ENCODE peak calls at places on chromosomes 6 and 20, in five cellular contexts. B, A, W, X and R are unnamed samples.

GRCh38 chr20:61118429-61119224 is 133.4 kb upstream of the CDH4 start:
- DNase-seq in W (no peak), A (peak; percentile 32), B (no peak), X (no peak), R (no peak)

GRCh38 chr6:144286503-144287393 is 1.6 kb downstream of the UTRN start:
- DNase-seq in B (peak; percentile 80), W (no peak), X (peak; percentile 83), A (peak; percentile 83), R (peak; percentile 80)

GRCh38 chr6:113182370-113183141 is 674.6 kb upstream of the MARCKS start:
- DNase-seq in X (no peak), A (peak; percentile 41), B (no peak), W (peak; percentile 80), R (no peak)

GRCh38 chr6:114096553-114097172 is 125.7 kb upstream of the HDAC2 start:
- DNase-seq in X (peak; percentile 44), W (no peak), A (no peak), B (no peak), R (no peak)

GRCh38 chr6:36120979-36121706 is 9.2 kb upstream of the MAPK13 start:
- DNase-seq in W (no peak), B (peak; percentile 71), X (peak; percentile 26), A (no peak), R (peak; percentile 82)

GRCh38 chr6:157648561-157648960 is 174.5 kb upstream of the SNX9 start:
- DNase-seq in X (no peak), B (peak; percentile 52), A (no peak), W (no peak), R (no peak)

GRCh38 chr6:77034161-77034560 is 429.1 kb downstream of the HTR1B start:
- DNase-seq in B (no peak), A (peak; percentile 67), W (no peak), X (no peak), R (no peak)

GRCh38 chr6:31575335-31575901 is at the start of gene TNF:
- DNase-seq in X (peak; percentile 44), B (peak; percentile 71), A (no peak), W (no peak), R (peak; percentile 72)

GRCh38 chr20:32997431-32997830 is 6.8 kb downstream of the SUN5 start:
- DNase-seq in X (no peak), A (no peak), W (no peak), B (no peak), R (no peak)

GRCh38 chr20:56518126-56518525 is 6.4 kb upstream of the FAM209A start:
- DNase-seq in B (peak; percentile 25), A (no peak), X (no peak), W (no peak), R (no peak)

GRCh38 chr20:8535403-8536003 is 403.4 kb downstream of the PLCB1 start:
- DNase-seq in A (no peak), X (no peak), B (no peak), W (no peak), R (no peak)

GRCh38 chr6:105485456-105485855 is 82.6 kb upstream of the PREP start:
- DNase-seq in W (no peak), X (no peak), B (no peak), A (no peak), R (no peak)

GRCh38 chr6:16321826-16322225 is 83.4 kb downstream of the GMPR start:
- DNase-seq in B (no peak), X (no peak), W (no peak), A (no peak), R (no peak)

GRCh38 chr20:17339000-17339399 is 112.2 kb downstream of the PCSK2 start:
- DNase-seq in W (no peak), B (no peak), X (no peak), A (no peak), R (no peak)

GRCh38 chr20:43725666-43726065 is 1.1 kb downstream of the GTSF1L start:
- DNase-seq in B (no peak), A (no peak), W (no peak), X (no peak), R (no peak)

GRCh38 chr20:62535964-62536363 is 60.2 kb upstream of the GATA5 start:
- DNase-seq in X (peak; percentile 64), A (no peak), B (no peak), W (no peak), R (no peak)

GRCh38 chr20:64102647-64103354 is 4.6 kb downstream of the NPBWR2 start:
- DNase-seq in W (no peak), A (no peak), B (no peak), X (peak; percentile 90), R (peak; percentile 45)

GRCh38 chr6:35415065-35415880 is 36.9 kb upstream of the FANCE start:
- DNase-seq in A (peak; percentile 83), B (peak; percentile 81), X (peak; percentile 85), W (no peak), R (peak; percentile 73)

GRCh38 chr6:83459663-83460062 is 28.8 kb upstream of the ME1 start:
- DNase-seq in X (no peak), B (no peak), W (no peak), A (no peak), R (no peak)

GRCh38 chr6:137717074-137718073 is 149.7 kb upstream of the TNFAIP3 start:
- DNase-seq in W (no peak), A (no peak), X (no peak), B (no peak), R (no peak)

GRCh38 chr6:145836767-145837166 is 22.2 kb upstream of the FBXO30 start:
- DNase-seq in B (no peak), A (no peak), W (no peak), X (no peak), R (no peak)
- H3K4me3 ChIP-seq in B (no peak overlapping the region), A (no peak overlapping the region), W (no peak overlapping the region), X (no peak overlapping the region), R (no peak overlapping the region)

DNA sequence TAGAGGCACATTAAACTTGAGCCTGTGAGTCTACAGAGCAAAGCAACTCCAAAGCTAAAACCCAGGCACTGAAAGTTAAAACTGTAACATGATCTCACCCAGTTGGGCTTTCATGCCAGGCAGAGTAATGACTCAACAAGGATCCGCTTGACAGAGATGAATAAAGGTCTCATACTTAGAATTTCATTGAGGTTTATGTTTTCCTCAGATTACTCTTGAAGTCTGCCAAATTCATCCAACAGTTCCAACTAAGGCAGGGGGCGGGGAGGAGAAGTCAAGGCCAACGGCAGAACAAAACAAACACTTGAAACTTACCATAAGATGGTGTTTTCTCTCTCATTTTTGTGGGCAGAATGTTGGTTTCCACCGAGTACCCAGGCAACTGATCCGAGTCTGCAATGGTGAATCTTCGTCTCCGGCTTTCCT is 54.0 kb upstream of the IPCEF1 start:
- DNase-seq in B (peak; percentile 74), A (peak; percentile 91), X (no peak), W (peak; percentile 92), R (no peak)
- H3K4me3 ChIP-seq in B (no peak overlapping the region), A (no peak overlapping the region), X (no peak overlapping the region), W (peak overlapping the region; percentile 3), R (no peak overlapping the region)

GRCh38 chr6:41643899-41644269 is 5.6 kb downstream of the MDFI start:
- DNase-seq in X (no peak), B (peak; percentile 21), W (no peak), A (no peak), R (peak; percentile 28)

GRCh38 chr6:41641352-41641925 is 3.2 kb downstream of the MDFI start:
- DNase-seq in B (no peak), W (no peak), X (no peak), A (no peak), R (peak; percentile 9)

GRCh38 chr6:41642090-41642959 is 4.1 kb downstream of the MDFI start:
- DNase-seq in X (no peak), A (no peak), W (no peak), B (no peak), R (peak; percentile 12)

GRCh38 chr6:41644297-41644879 is 6.1 kb downstream of the MDFI start:
- DNase-seq in B (peak; percentile 51), A (no peak), W (no peak), X (peak; percentile 75), R (peak; percentile 34)

DNA sequence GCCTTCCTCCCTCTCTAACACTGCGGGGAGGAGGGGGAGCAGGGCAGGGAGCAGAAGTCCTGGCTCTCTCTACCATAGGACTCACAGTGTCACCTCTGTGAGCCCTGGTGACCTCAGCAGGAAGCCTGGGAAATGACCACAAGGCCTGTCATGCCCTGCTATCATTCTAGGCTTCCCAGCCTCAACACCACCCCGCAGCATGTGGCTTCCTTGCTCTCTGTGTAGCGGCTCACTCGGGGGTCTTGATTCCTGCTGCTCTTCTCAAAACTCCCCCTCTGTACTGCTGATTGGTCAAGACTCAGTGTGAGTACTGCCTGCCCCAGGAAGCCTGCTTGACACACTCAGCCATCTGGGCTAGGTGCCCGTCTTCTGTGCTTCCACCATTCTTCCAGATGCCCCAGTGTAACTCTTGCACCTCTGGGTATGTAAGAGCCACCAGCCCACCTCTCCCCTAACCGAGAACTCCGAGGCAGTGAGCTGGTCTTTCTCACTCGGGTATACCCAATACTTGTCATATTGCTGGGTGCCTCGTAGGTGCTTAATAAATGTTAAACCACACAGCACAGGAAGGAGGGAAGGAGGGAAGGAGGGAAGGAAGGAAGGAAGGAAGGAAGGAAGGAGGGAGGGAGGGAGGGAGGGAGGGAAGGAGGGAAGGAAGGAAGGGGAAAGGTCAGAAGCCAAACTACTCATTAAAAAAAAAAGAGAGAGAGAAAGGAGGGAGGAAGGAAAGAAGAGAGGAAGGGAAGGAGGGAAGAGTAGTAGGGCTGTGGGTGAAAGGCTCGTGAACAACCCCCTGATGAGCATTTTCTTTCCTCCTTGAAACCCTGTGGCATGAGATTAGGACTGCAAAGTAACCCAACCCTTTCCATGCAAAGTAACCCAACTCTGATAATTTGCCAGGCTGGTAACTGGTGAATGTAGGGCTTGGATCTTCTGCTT is 5.0 kb downstream of the MDFI start:
- DNase-seq in X (no peak), W (no peak), A (no peak), B (peak; percentile 15), R (peak; percentile 23)
- H3K4me3 ChIP-seq in X (no peak overlapping the region), W (no peak overlapping the region), A (no peak overlapping the region), B (no peak overlapping the region), R (no peak overlapping the region)

GRCh38 chr6:133591330-133591729 is 297.6 kb upstream of the TCF21 start:
- DNase-seq in X (no peak), W (no peak), A (no peak), B (no peak), R (no peak)

GRCh38 chr6:133590814-133591213 is 298.1 kb upstream of the TCF21 start:
- DNase-seq in B (no peak), X (no peak), A (no peak), W (no peak), R (no peak)

GRCh38 chr6:133590196-133590595 is 298.7 kb upstream of the TCF21 start:
- DNase-seq in W (no peak), X (no peak), B (no peak), A (no peak), R (no peak)

GRCh38 chr6:133594551-133594950 is 294.4 kb upstream of the TCF21 start:
- DNase-seq in A (no peak), X (no peak), W (no peak), B (no peak), R (no peak)

DNA sequence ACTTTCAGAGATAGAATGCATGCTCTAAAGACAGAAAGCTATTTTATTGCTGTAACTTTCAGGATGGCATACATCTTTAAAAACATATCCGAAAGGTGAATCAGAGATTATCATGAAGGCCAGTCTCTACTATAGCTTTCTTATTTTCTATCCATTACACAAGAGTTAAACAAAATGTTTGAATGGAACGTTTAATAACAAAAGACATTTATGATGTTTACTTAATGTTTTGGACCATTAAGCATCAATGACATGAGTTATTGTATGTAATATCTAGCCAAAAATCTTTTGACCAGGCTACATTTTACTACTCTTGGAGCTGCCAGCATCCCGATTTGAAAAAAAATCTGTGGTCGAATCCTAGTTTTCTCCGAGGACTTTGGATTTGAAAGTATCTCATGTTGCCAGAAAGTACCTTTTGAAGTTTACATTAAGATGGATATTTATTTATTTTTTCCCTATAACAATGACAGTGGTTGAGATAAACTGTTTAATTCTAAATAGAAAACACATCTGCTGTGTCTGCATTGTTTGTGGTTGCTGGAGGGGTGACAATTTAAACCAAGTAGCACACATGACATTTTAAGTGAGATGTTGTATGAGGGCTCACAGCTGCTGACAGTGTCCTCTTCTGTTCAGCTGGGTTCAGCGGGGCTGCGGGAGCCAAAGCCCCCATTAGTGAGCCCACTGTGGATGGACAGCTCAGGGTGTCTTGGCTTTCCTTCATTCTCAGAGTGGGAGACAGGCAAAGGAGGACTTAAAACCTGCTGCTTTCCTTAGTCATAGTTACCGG is 293.6 kb upstream of the TCF21 start:
- DNase-seq in B (no peak), A (peak; percentile 45), X (no peak), W (no peak), R (no peak)
- H3K4me3 ChIP-seq in B (no peak overlapping the region), A (no peak overlapping the region), X (no peak overlapping the region), W (no peak overlapping the region), R (no peak overlapping the region)